ENCODE peak calls at places on chromosomes 12 and 14, in five cellular contexts. M is trophoblast cell, R is H1, I is H9, D is mesenchymal stem cell. W is an unnamed sample.

GRCh38 chr14:51367600-51367931 is 127.5 kb downstream of the TMX1 start:
- DNase-seq in M (peak; percentile 9), R (no peak), I (no peak), D (no peak), W (no peak)

GRCh38 chr12:94057262-94058151 is 90.9 kb upstream of the PLXNC1 start:
- DNase-seq in M (peak; percentile 97), R (no peak), I (no peak), D (no peak), W (no peak)

GRCh38 chr12:126789963-126790362 is 1477.0 kb upstream of the TMEM132C start:
- DNase-seq in M (no peak), R (no peak), I (no peak), D (no peak), W (no peak)

GRCh38 chr12:93275589-93275988 is 102.1 kb upstream of the NUDT4 start:
- DNase-seq in M (no peak), R (no peak), I (no peak), D (no peak), W (no peak)

GRCh38 chr14:104443391-104444158 is 136.0 kb upstream of the C14orf180 start:
- DNase-seq in M (peak; percentile 1), R (peak; percentile 73), I (peak; percentile 66), D (no peak), W (no peak)

GRCh38 chr12:52646613-52647012 is 5.4 kb downstream of the KRT2 start:
- DNase-seq in M (peak; percentile 13), R (peak; percentile 46), I (peak; percentile 54), D (no peak), W (no peak)

GRCh38 chr12:106696861-106697417 is 77.5 kb upstream of the RIC8B start:
- DNase-seq in M (no peak), R (no peak), I (no peak), D (no peak), W (no peak)

GRCh38 chr14:90193925-90194324 is 62.4 kb upstream of the PSMC1 start:
- DNase-seq in M (peak; percentile 7), R (peak; percentile 77), I (peak; percentile 62), D (no peak), W (no peak)

GRCh38 chr12:55629058-55629841 is 7.4 kb upstream of the OR10P1 start:
- DNase-seq in M (no peak), R (no peak), I (no peak), D (no peak), W (no peak)

GRCh38 chr14:77885363-77885762 is 85.5 kb downstream of the ADCK1 start:
- DNase-seq in M (no peak), R (no peak), I (no peak), D (no peak), W (no peak)

DNA sequence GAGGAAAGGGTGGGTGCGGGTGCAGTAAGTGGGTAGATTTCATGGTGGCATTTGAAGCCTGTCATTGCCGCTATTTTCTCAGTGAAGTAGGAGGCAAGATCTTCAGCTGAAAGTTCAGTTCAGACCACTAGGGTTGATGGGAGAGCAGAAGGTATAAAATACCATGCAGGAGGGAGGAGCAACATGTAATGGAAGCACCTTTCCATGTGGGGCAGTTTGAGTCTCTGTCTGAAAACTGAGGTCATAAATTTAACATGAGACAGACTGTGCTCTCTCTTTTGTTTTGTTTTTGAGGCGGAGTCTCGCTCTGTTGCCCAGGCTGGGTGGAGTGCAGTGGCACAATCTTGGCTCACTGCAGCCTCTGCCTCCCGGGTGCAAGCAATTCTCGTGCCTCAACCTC is 22.7 kb downstream of the LRRC74A start:
- DNase-seq in M (no peak), R (no peak), I (no peak), D (no peak), W (no peak)
- H2BK12ac ChIP-seq in M (no peak overlapping the region), R (no peak overlapping the region), I (no peak overlapping the region), D (no peak overlapping the region), W (no peak overlapping the region)

GRCh38 chr14:95536036-95536577 is 1.3 kb downstream of the GLRX5 start:
- DNase-seq in M (no peak), R (no peak), I (no peak), D (no peak), W (no peak)

GRCh38 chr14:95534299-95535225 is at the start of gene GLRX5:
- DNase-seq in M (peak; percentile 100), R (peak; percentile 94), I (peak; percentile 99), D (peak; percentile 100), W (peak; percentile 100)

GRCh38 chr14:95533822-95534221 is 1.0 kb upstream of the GLRX5 start:
- DNase-seq in M (peak; percentile 41), R (no peak), I (no peak), D (no peak), W (no peak)

GRCh38 chr14:95533391-95533821 is 1.4 kb upstream of the GLRX5 start:
- DNase-seq in M (peak; percentile 61), R (no peak), I (no peak), D (peak; percentile 86), W (no peak)

GRCh38 chr14:95535226-95536021 is 574 bp downstream of the GLRX5 start:
- DNase-seq in M (no peak), R (no peak), I (no peak), D (peak; percentile 37), W (no peak)
- H4K8ac ChIP-seq in M (peak overlapping the region; percentile 72), R (peak overlapping the region; percentile 64), I (no peak overlapping the region), D (peak overlapping the region; percentile 53), W (no peak overlapping the region)

GRCh38 chr14:92942976-92943710 is 20.2 kb downstream of the CHGA start:
- DNase-seq in M (no peak), R (no peak), I (no peak), D (no peak), W (no peak)
- H2BK12ac ChIP-seq in M (no peak overlapping the region), R (no peak overlapping the region), I (no peak overlapping the region), D (no peak overlapping the region), W (no peak overlapping the region)

GRCh38 chr14:99751539-99752485 is 41.4 kb upstream of the EML1 start:
- DNase-seq in M (peak; percentile 17), R (no peak), I (no peak), D (peak; percentile 90), W (no peak)
- H4K8ac ChIP-seq in M (no peak overlapping the region), R (no peak overlapping the region), I (no peak overlapping the region), D (no peak overlapping the region), W (no peak overlapping the region)

GRCh38 chr12:43011383-43011926 is 421.9 kb upstream of the PRICKLE1 start:
- DNase-seq in M (no peak), R (no peak), I (no peak), D (no peak), W (no peak)
- H2BK12ac ChIP-seq in M (no peak overlapping the region), R (no peak overlapping the region), I (no peak overlapping the region), D (no peak overlapping the region), W (no peak overlapping the region)

GRCh38 chr14:64364907-64365306 is 23.2 kb upstream of the MTHFD1 start:
- DNase-seq in M (no peak), R (no peak), I (no peak), D (no peak), W (no peak)
- H4K8ac ChIP-seq in M (no peak overlapping the region), R (no peak overlapping the region), I (no peak overlapping the region), D (no peak overlapping the region), W (no peak overlapping the region)

DNA sequence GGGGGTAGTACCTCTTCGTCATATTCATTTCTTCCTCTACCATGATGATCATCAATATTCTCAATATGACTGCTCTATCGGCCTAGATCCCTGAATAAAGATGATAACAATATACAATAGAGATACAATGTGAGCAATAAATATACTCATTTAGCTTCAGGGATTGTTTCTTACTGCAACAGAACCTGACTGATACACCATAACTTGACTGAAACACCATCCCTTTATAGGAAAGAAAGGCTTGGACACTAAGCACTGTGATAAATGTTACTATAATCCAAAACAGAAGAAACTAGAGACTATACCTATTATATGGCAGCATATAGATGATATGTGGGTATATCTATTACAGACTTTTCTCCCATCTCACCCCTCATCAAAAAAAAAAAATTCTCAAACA is 1.2 kb upstream of the RHOJ start:
- DNase-seq in M (no peak), R (no peak), I (no peak), D (no peak), W (no peak)
- H2BK12ac ChIP-seq in M (no peak overlapping the region), R (no peak overlapping the region), I (no peak overlapping the region), D (no peak overlapping the region), W (no peak overlapping the region)

GRCh38 chr12:31514912-31515311 is 76.0 kb downstream of the DENND5B start:
- DNase-seq in M (no peak), R (no peak), I (no peak), D (no peak), W (no peak)

GRCh38 chr12:31518680-31519227 is 72.2 kb downstream of the DENND5B start:
- DNase-seq in M (peak; percentile 92), R (no peak), I (peak; percentile 63), D (peak; percentile 97), W (peak; percentile 29)

GRCh38 chr12:31519525-31519924 is 71.4 kb downstream of the DENND5B start:
- DNase-seq in M (no peak), R (no peak), I (no peak), D (no peak), W (no peak)

GRCh38 chr12:31516702-31517101 is 74.2 kb downstream of the DENND5B start:
- DNase-seq in M (no peak), R (no peak), I (no peak), D (no peak), W (no peak)

GRCh38 chr12:31517994-31518393 is 72.9 kb downstream of the DENND5B start:
- DNase-seq in M (no peak), R (no peak), I (no peak), D (peak; percentile 54), W (no peak)
- H4K8ac ChIP-seq in M (no peak overlapping the region), R (no peak overlapping the region), I (no peak overlapping the region), D (peak overlapping the region; percentile 51), W (no peak overlapping the region)

GRCh38 chr12:906077-906585 is 43.4 kb downstream of the RAD52 start:
- DNase-seq in M (no peak), R (no peak), I (no peak), D (no peak), W (no peak)

GRCh38 chr12:911191-911826 is 38.2 kb downstream of the RAD52 start:
- DNase-seq in M (no peak), R (no peak), I (no peak), D (no peak), W (no peak)

GRCh38 chr12:912466-913235 is 36.8 kb downstream of the RAD52 start:
- DNase-seq in M (peak; percentile 8), R (no peak), I (no peak), D (no peak), W (no peak)

GRCh38 chr12:910416-910815 is 39.1 kb downstream of the RAD52 start:
- DNase-seq in M (no peak), R (no peak), I (no peak), D (no peak), W (no peak)

DNA sequence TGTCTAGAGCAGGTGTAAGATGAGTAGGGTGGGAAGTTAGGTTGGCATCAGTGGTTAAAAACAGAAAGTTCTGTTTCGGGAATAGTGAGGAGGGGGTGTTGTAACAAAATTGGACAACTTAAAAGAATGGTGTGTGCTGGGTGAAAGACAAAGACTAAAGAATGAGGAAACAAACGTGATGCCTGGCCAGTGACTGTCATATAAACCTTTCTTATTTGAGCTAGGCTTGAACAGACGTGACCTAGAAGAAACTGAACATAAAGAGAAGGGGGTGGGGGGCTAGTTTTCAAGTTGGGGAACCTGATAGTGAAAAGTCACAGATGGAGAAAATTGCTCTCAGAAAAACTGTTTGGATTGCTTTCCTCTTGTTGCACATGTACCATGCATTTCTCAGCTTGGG is 39.6 kb downstream of the RAD52 start:
- DNase-seq in M (no peak), R (no peak), I (no peak), D (no peak), W (no peak)
- H2BK12ac ChIP-seq in M (no peak overlapping the region), R (no peak overlapping the region), I (no peak overlapping the region), D (no peak overlapping the region), W (no peak overlapping the region)